ENCODE peak calls at places on chromosomes 11 and 22, in five cellular contexts. P is NCI-H2081, V is AML-193, Q is type B pancreatic cell, N is spleen. A is an unnamed sample.

GRCh38 chr11:114219559-114220349 is 76.4 kb upstream of the NNMT start:
- DNase-seq in Q (no peak), V (no peak), P (no peak), N (no peak), A (no peak)

GRCh38 chr11:9459573-9460321 is 1.1 kb upstream of the ZNF143 start:
- DNase-seq in V (peak; percentile 20), P (peak; percentile 46), Q (no peak), N (peak; percentile 75), A (no peak)

GRCh38 chr11:95641506-95641905 is 148.1 kb downstream of the FAM76B start:
- DNase-seq in V (peak; percentile 88), Q (no peak), P (peak; percentile 17), N (peak; percentile 59), A (no peak)

GRCh38 chr22:50009765-50010675 is 2.5 kb downstream of the IL17REL start:
- DNase-seq in V (no peak), Q (peak; percentile 80), P (no peak), N (no peak), A (no peak)

GRCh38 chr11:6746086-6746618 is 25.6 kb downstream of the OR2AG2 start:
- DNase-seq in Q (no peak), N (peak; percentile 82), P (no peak), V (no peak), A (peak; percentile 28)

GRCh38 chr11:8649361-8649760 is 33.1 kb downstream of the TRIM66 start:
- DNase-seq in Q (no peak), V (no peak), P (no peak), N (no peak), A (no peak)

GRCh38 chr22:17057959-17058814 is 26.6 kb upstream of the IL17RA start:
- DNase-seq in P (peak; percentile 46), V (peak; percentile 15), N (no peak), Q (no peak), A (peak; percentile 75)

GRCh38 chr11:71247551-71248250 is 4.7 kb downstream of the SHANK2 start:
- DNase-seq in P (no peak), N (peak; percentile 55), V (no peak), Q (no peak), A (peak; percentile 52)

GRCh38 chr11:117197516-117198456 is 1.4 kb upstream of the TAGLN start:
- DNase-seq in P (no peak), N (no peak), V (no peak), Q (no peak), A (peak; percentile 57)

GRCh38 chr11:77191823-77192495 is 63.9 kb downstream of the MYO7A start:
- DNase-seq in P (peak; percentile 10), N (no peak), V (no peak), Q (peak; percentile 82), A (peak; percentile 90)

GRCh38 chr22:29813563-29813962 is 24.5 kb downstream of the ASCC2 start:
- DNase-seq in N (no peak), V (no peak), P (no peak), Q (no peak), A (no peak)